ENCODE peak calls at places on chromosomes 1 and 21, in seven cellular contexts. One of them, this sample, is unnamed.

GRCh38 chr1:78334952-78335351 is 155.8 kb upstream of the PTGFR start:
- DNase-seq in AG09309: no peak
- DNase-seq in HFF-Myc: no peak
- DNase-seq in GM13977: no peak
- DNase-seq in HS-5: no peak
- DNase-seq in nucleus accumbens: no peak
- DNase-seq in NCI-H1694 treated with DMSO at 0.1 percent for 48 hours: no peak
- DNase-seq in this sample: no peak

GRCh38 chr21:34498623-34499022 is 13.4 kb downstream of the KCNE1 start:
- DNase-seq in AG09309: no peak
- DNase-seq in HFF-Myc: no peak
- DNase-seq in GM13977: no peak
- DNase-seq in HS-5: no peak
- DNase-seq in nucleus accumbens: no peak
- DNase-seq in NCI-H1694 treated with DMSO at 0.1 percent for 48 hours: no peak
- DNase-seq in this sample: no peak

GRCh38 chr1:82064701-82065100 is 264.0 kb downstream of the ADGRL2 start:
- DNase-seq in AG09309: no peak
- DNase-seq in HFF-Myc: no peak
- DNase-seq in GM13977: no peak
- DNase-seq in HS-5: no peak
- DNase-seq in nucleus accumbens: no peak
- DNase-seq in NCI-H1694 treated with DMSO at 0.1 percent for 48 hours: no peak
- DNase-seq in this sample: no peak

GRCh38 chr1:48470506-48470905 is 1.5 kb downstream of the SPATA6 start:
- DNase-seq in AG09309: no peak
- DNase-seq in HFF-Myc: no peak
- DNase-seq in GM13977: no peak
- DNase-seq in HS-5: no peak
- DNase-seq in nucleus accumbens: peak; percentile 40
- DNase-seq in NCI-H1694 treated with DMSO at 0.1 percent for 48 hours: no peak
- DNase-seq in this sample: no peak

GRCh38 chr1:22056043-22056442 is 3.5 kb downstream of the CDC42 start:
- DNase-seq in AG09309: no peak
- DNase-seq in HFF-Myc: no peak
- DNase-seq in GM13977: no peak
- DNase-seq in HS-5: no peak
- DNase-seq in nucleus accumbens: no peak
- DNase-seq in NCI-H1694 treated with DMSO at 0.1 percent for 48 hours: no peak
- DNase-seq in this sample: no peak

GRCh38 chr1:19081218-19081893 is 124.9 kb upstream of the IFFO2 start:
- DNase-seq in AG09309: no peak
- DNase-seq in HFF-Myc: no peak
- DNase-seq in GM13977: no peak
- DNase-seq in HS-5: peak; percentile 14
- DNase-seq in nucleus accumbens: peak; percentile 12
- DNase-seq in NCI-H1694 treated with DMSO at 0.1 percent for 48 hours: no peak
- DNase-seq in this sample: no peak

GRCh38 chr1:221637641-221638041 is 104.2 kb downstream of the DUSP10 start:
- DNase-seq in AG09309: peak; percentile 46
- DNase-seq in HFF-Myc: peak; percentile 35
- DNase-seq in GM13977: no peak
- DNase-seq in HS-5: no peak
- DNase-seq in nucleus accumbens: no peak
- DNase-seq in NCI-H1694 treated with DMSO at 0.1 percent for 48 hours: no peak
- DNase-seq in this sample: no peak

GRCh38 chr1:159921251-159921650 is 4.1 kb downstream of the TAGLN2 start:
- DNase-seq in AG09309: no peak
- DNase-seq in HFF-Myc: no peak
- DNase-seq in GM13977: peak; percentile 75
- DNase-seq in HS-5: no peak
- DNase-seq in nucleus accumbens: no peak
- DNase-seq in NCI-H1694 treated with DMSO at 0.1 percent for 48 hours: no peak
- DNase-seq in this sample: peak; percentile 80

GRCh38 chr21:45992311-45993209 is 11.0 kb downstream of the COL6A1 start:
- DNase-seq in AG09309: no peak
- DNase-seq in HFF-Myc: no peak
- DNase-seq in GM13977: no peak
- DNase-seq in HS-5: no peak
- DNase-seq in nucleus accumbens: no peak
- DNase-seq in NCI-H1694 treated with DMSO at 0.1 percent for 48 hours: no peak
- DNase-seq in this sample: no peak

GRCh38 chr21:34935452-34935851 is 113.7 kb downstream of the RUNX1 start:
- DNase-seq in AG09309: no peak
- DNase-seq in HFF-Myc: no peak
- DNase-seq in GM13977: no peak
- DNase-seq in HS-5: no peak
- DNase-seq in nucleus accumbens: no peak
- DNase-seq in NCI-H1694 treated with DMSO at 0.1 percent for 48 hours: no peak
- DNase-seq in this sample: no peak

GRCh38 chr1:92084651-92085050 is 4.5 kb downstream of the BTBD8 start:
- DNase-seq in AG09309: no peak
- DNase-seq in HFF-Myc: no peak
- DNase-seq in GM13977: no peak
- DNase-seq in HS-5: no peak
- DNase-seq in nucleus accumbens: no peak
- DNase-seq in NCI-H1694 treated with DMSO at 0.1 percent for 48 hours: no peak
- DNase-seq in this sample: no peak

GRCh38 chr1:101108123-101108522 is 82.5 kb upstream of the DPH5 start:
- DNase-seq in AG09309: no peak
- DNase-seq in HFF-Myc: no peak
- DNase-seq in GM13977: no peak
- DNase-seq in HS-5: no peak
- DNase-seq in nucleus accumbens: no peak
- DNase-seq in NCI-H1694 treated with DMSO at 0.1 percent for 48 hours: no peak
- DNase-seq in this sample: no peak

GRCh38 chr1:164644774-164645634 is 86.0 kb downstream of the PBX1 start:
- DNase-seq in AG09309: peak; percentile 8
- DNase-seq in HFF-Myc: no peak
- DNase-seq in GM13977: no peak
- DNase-seq in HS-5: no peak
- DNase-seq in nucleus accumbens: no peak
- DNase-seq in NCI-H1694 treated with DMSO at 0.1 percent for 48 hours: peak; percentile 21
- DNase-seq in this sample: no peak

GRCh38 chr1:1779691-1780597 is 1.7 kb upstream of the NADK start:
- DNase-seq in AG09309: peak; percentile 11
- DNase-seq in HFF-Myc: no peak
- DNase-seq in GM13977: peak; percentile 82
- DNase-seq in HS-5: no peak
- DNase-seq in nucleus accumbens: peak; percentile 62
- DNase-seq in NCI-H1694 treated with DMSO at 0.1 percent for 48 hours: no peak
- DNase-seq in this sample: peak; percentile 78

This sample was measured in naive B cell.